ENCODE peak calls at places on chromosome 11, in ten cellular contexts. J is HCT116, D is transverse colon, W is spleen, I is IMR-90, L is body of pancreas, Q is suprapubic skin, R is tibial nerve, Y is esophagus squamous epithelium, Z is thyroid gland. G is an unnamed sample.

GRCh38 chr11:78192223-78192719 is 3.6 kb downstream of the USP35 start:
- DNase-seq in J (no peak), D (no peak), W (peak), I (no peak), L (peak), Q (peak), R (no peak), Y (no peak), Z (peak), G (no peak)

GRCh38 chr11:125110506-125110905 is 920 bp downstream of the TMEM218 start:
- DNase-seq in J (no peak), D (no peak), W (no peak), I (no peak), L (no peak), Q (no peak), R (no peak), Y (no peak), Z (no peak), G (peak)

GRCh38 chr11:76802621-76803020 is 19.5 kb downstream of the TSKU start:
- DNase-seq in J (no peak), D (no peak), W (peak), I (no peak), L (no peak), Q (no peak), R (no peak), Y (no peak), Z (no peak), G (no peak)

GRCh38 chr11:71253794-71254193 is 1.4 kb upstream of the SHANK2 start:
- DNase-seq in J (no peak), D (no peak), W (no peak), I (no peak), L (no peak), Q (no peak), R (no peak), Y (no peak), Z (no peak), G (no peak)

GRCh38 chr11:12704049-12704448 is 29.8 kb downstream of the TEAD1 start:
- DNase-seq in J (no peak), D (no peak), W (no peak), I (peak), L (no peak), Q (no peak), R (no peak), Y (no peak), Z (no peak), G (no peak)

GRCh38 chr11:14499178-14499559 is 442 bp downstream of the COPB1 start:
- DNase-seq in J (no peak), D (peak), W (peak), I (peak), L (peak), Q (peak), R (no peak), Y (no peak), Z (peak), G (peak)

GRCh38 chr11:16001899-16002426 is 354.4 kb downstream of the SOX6 start:
- DNase-seq in J (peak), D (peak), W (no peak), I (peak), L (peak), Q (no peak), R (no peak), Y (no peak), Z (no peak), G (no peak)

GRCh38 chr11:69209038-69209350 is 53.3 kb downstream of the SMIM38 start:
- DNase-seq in J (no peak), D (no peak), W (peak), I (no peak), L (no peak), Q (no peak), R (no peak), Y (no peak), Z (no peak), G (no peak)

GRCh38 chr11:67543585-67543984 is 20.3 kb upstream of the CABP2 start:
- DNase-seq in J (no peak), D (no peak), W (no peak), I (no peak), L (no peak), Q (no peak), R (no peak), Y (no peak), Z (no peak), G (no peak)

GRCh38 chr11:109037856-109038780 is 373.2 kb downstream of the DDX10 start:
- DNase-seq in J (no peak), D (no peak), W (no peak), I (peak), L (no peak), Q (no peak), R (no peak), Y (no peak), Z (no peak), G (no peak)

GRCh38 chr11:27506200-27507182 is at the start of gene LIN7C:
- DNase-seq in J (peak), D (peak), W (peak), I (peak), L (peak), Q (peak), R (peak), Y (peak), Z (peak), G (peak)
- TF ChIP-seq POLR2A in J (peak), D (peak), W (peak), I (peak), L (peak), Q (peak), R (peak), Y (peak), Z (no peak), G (peak)

GRCh38 chr11:66480116-66480938 is at the start of gene DPP3:
- DNase-seq in J (peak), D (peak), W (peak), I (peak), L (peak), Q (peak), R (peak), Y (peak), Z (peak), G (peak)
- TF ChIP-seq POLR2A in J (peak), D (peak), W (peak), I (peak), L (peak), Q (no peak), R (peak), Y (peak), Z (no peak), G (peak)

GRCh38 chr11:46485852-46486443 is 94.4 kb upstream of the CHRM4 start:
- DNase-seq in J (no peak), D (no peak), W (no peak), I (no peak), L (no peak), Q (no peak), R (no peak), Y (no peak), Z (no peak), G (peak)

GRCh38 chr11:46489668-46490560 is 98.3 kb upstream of the CHRM4 start:
- DNase-seq in J (peak), D (peak), W (no peak), I (peak), L (peak), Q (no peak), R (no peak), Y (no peak), Z (no peak), G (peak)

GRCh38 chr11:46480166-46480726 is 88.7 kb upstream of the CHRM4 start:
- DNase-seq in J (no peak), D (no peak), W (no peak), I (no peak), L (no peak), Q (no peak), R (no peak), Y (no peak), Z (no peak), G (no peak)

GRCh38 chr11:46480909-46481308 is 89.3 kb upstream of the CHRM4 start:
- DNase-seq in J (no peak), D (no peak), W (no peak), I (no peak), L (no peak), Q (no peak), R (no peak), Y (no peak), Z (no peak), G (no peak)

GRCh38 chr11:46484101-46484500 is 92.5 kb upstream of the CHRM4 start:
- DNase-seq in J (no peak), D (no peak), W (no peak), I (no peak), L (no peak), Q (no peak), R (no peak), Y (no peak), Z (no peak), G (no peak)
- TF ChIP-seq POLR2A in J (no peak), D (no peak), W (no peak), I (no peak), L (no peak), Q (no peak), R (no peak), Y (no peak), Z (no peak), G (no peak)

GRCh38 chr11:313787-314547 is at the start of gene IFITM1:
- DNase-seq in J (no peak), D (peak), W (peak), I (peak), L (no peak), Q (peak), R (no peak), Y (no peak), Z (no peak), G (no peak)
- TF ChIP-seq POLR2A in J (no peak), D (peak), W (peak), I (no peak), L (peak), Q (peak), R (peak), Y (peak), Z (no peak), G (peak)

GRCh38 chr11:118792642-118793124 is 1.7 kb upstream of the DDX6 start:
- DNase-seq in J (peak), D (peak), W (peak), I (peak), L (peak), Q (peak), R (peak), Y (peak), Z (peak), G (peak)
- TF ChIP-seq POLR2A in J (peak), D (peak), W (no peak), I (no peak), L (peak), Q (no peak), R (peak), Y (peak), Z (peak), G (peak)

GRCh38 chr11:23090659-23091058 is 230.4 kb upstream of the CCDC179 start:
- DNase-seq in J (no peak), D (no peak), W (no peak), I (no peak), L (no peak), Q (no peak), R (no peak), Y (no peak), Z (no peak), G (no peak)
- TF ChIP-seq POLR2A in J (no peak), D (no peak), W (no peak), I (no peak), L (no peak), Q (no peak), R (no peak), Y (no peak), Z (no peak), G (no peak)

DNA sequence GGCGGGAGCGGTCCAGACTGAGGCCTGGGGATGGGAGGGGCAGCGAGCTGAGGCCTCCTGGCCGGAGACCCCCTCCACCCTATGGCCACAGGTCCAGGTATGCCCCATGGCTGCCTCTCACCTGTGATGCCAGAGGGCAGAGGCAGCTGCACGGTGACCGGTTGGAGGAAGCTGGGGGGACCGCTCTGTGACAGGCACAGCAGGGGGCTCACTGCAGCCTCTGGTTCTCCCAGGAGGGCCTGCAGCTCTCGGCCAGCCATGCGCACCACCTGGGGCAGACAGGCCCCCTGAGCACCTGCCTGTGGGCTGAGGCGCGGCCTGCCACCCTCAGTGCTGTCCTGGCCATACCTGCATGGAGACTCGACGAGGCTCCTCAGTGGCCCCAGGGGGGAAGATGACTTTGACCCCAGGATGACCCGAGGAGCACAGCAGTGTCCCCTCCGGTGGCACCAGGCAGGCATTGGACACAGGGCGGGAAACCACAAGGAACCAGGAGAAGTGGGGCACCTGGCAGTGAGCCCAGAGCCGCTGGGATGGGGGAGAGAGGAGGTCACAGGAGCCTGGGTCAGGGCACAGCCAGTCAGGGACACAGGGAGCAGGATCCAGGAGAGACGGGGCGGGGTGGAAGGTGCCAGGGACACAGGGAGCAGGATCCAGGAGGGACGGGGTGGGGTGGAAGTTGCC is 3.2 kb upstream of the SLC25A22 start:
- DNase-seq in J (no peak), D (no peak), W (no peak), I (no peak), L (no peak), Q (no peak), R (no peak), Y (no peak), Z (no peak), G (no peak)
- TF ChIP-seq POLR2A in J (no peak), D (no peak), W (no peak), I (no peak), L (no peak), Q (no peak), R (no peak), Y (no peak), Z (no peak), G (no peak)

DNA sequence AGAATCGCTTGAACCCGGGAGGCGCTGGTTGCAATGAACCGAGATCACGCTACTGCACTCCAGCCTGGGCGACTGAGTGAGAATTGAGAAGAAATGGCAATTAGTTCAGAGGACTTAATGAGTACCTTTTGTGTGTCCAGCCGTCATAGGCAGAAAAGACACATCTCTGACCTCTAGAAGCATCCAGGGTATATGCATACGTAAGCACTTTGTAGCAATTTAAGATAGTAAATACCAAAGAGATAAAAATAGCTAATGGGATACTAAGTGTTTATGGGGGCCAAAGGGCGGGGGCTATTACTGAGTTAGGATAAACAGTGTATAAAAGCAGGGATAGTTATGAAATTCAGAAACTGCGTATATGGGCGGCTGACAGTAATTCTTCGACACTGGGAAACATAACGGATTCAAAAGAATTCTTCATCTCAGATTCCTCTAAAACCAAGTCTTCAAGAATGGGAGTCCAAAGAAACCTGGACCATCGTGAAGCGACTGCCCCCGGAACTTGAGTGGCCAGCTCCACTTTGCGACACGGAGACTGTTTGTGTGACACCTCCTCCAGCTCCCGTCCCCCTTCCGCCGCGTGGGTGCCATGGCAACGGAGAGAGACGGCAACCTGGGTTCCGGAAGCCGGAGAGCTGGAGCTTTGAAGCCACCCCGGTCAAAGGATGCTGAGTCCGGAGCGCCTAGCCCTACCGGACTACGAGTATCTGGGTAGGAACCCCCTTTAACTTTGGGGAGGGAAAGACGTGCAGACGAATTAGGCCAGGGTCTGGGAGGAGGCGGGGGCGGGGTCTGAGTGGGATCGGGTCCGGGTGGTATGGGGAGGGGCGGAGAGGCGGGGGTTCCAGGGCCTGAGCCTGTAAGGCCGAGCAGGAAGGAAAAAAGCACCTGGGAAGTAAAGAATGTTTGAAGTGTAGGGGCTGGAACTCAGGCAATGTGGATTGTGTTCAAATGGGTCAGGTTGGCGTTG is at the start of gene CSTPP1:
- DNase-seq in J (peak), D (peak), W (peak), I (peak), L (peak), Q (peak), R (peak), Y (peak), Z (peak), G (peak)
- TF ChIP-seq POLR2A in J (no peak), D (no peak), W (no peak), I (no peak), L (peak), Q (no peak), R (no peak), Y (no peak), Z (no peak), G (no peak)

DNA sequence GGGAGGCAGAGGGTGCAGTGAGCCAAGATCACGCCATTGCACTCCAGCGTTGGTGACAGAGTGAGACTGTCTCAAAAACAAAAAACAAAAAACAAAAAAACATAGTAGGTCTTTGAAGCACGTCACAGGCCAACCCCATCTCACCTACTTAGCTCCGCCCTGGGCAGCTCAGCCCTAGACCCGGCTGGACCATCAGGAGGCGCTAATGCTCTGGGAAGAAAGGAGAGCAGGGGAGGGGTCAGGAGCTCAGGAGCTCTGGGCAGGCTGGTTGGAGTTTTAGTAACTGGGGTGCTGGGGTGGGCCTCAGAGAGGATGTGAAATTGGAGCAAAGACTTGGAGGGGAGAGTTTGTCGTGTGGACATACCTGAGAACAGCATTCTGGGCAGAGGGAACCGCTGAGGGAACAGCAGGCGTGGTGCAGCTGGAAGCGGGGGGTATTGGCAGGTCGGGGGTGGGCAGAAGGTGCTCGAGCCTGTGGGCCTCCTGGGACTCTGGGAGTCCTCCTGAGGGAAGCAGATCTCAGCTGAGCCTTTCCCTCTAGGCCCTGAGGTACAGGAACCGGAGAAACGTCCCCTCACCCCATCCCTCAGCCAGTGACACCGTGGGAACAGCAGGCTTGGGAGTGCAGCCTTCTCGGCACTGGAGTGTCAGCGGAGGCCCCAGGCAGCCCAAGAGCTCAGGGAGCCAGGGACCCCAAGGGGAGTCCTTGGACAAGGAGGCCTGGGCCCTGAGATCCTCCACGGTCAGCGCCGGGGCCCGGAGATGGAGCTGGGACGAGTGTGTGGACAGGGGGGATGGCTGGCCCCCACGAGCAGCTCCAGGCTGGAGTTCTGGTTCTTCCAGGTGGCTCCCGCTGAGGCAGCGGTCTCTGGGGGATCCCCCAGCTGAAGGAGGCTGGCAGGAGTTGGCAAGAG is 2.2 kb upstream of the RPS6KA4 start:
- DNase-seq in J (peak), D (no peak), W (no peak), I (no peak), L (peak), Q (peak), R (no peak), Y (no peak), Z (no peak), G (peak)
- TF ChIP-seq POLR2A in J (no peak), D (no peak), W (no peak), I (no peak), L (no peak), Q (no peak), R (no peak), Y (no peak), Z (no peak), G (no peak)